ENCODE peak calls at places on chromosome 14, in eight cellular contexts. One of them, this sample, is unnamed.

GRCh38 chr14:50366115-50366514 is 30.6 kb downstream of the CDKL1 start:
- DNase-seq in coronary artery: no peak
- DNase-seq in AG10803: no peak
- DNase-seq in fibroblast of lung: peak
- DNase-seq in cardiac muscle cell: no peak
- DNase-seq in GM06990: no peak
- DNase-seq in GM12864: no peak
- DNase-seq in IMR-90: peak
- DNase-seq in this sample: no peak

GRCh38 chr14:101719708-101720107 is 41.8 kb upstream of the PPP2R5C start:
- DNase-seq in coronary artery: peak
- DNase-seq in GM12864: no peak
- DNase-seq in fibroblast of lung: no peak
- DNase-seq in IMR-90: no peak
- DNase-seq in GM06990: no peak
- DNase-seq in cardiac muscle cell: peak
- DNase-seq in AG10803: no peak
- DNase-seq in this sample: no peak

GRCh38 chr14:25116607-25117006 is 66.7 kb upstream of the STXBP6 start:
- DNase-seq in AG10803: peak
- DNase-seq in GM12864: no peak
- DNase-seq in cardiac muscle cell: no peak
- DNase-seq in IMR-90: no peak
- DNase-seq in fibroblast of lung: no peak
- DNase-seq in coronary artery: no peak
- DNase-seq in GM06990: no peak
- DNase-seq in this sample: no peak

GRCh38 chr14:33414041-33414440 is 475.4 kb downstream of the NPAS3 start:
- DNase-seq in AG10803: no peak
- DNase-seq in GM12864: no peak
- DNase-seq in GM06990: no peak
- DNase-seq in fibroblast of lung: no peak
- DNase-seq in cardiac muscle cell: no peak
- DNase-seq in IMR-90: no peak
- DNase-seq in coronary artery: no peak
- DNase-seq in this sample: no peak

GRCh38 chr14:77485901-77486678 is 12.5 kb downstream of the ISM2 start:
- DNase-seq in GM06990: no peak
- DNase-seq in IMR-90: peak
- DNase-seq in fibroblast of lung: no peak
- DNase-seq in coronary artery: no peak
- DNase-seq in AG10803: peak
- DNase-seq in GM12864: no peak
- DNase-seq in cardiac muscle cell: no peak
- DNase-seq in this sample: no peak

GRCh38 chr14:59465570-59466150 is 480 bp upstream of the GPR135 start:
- DNase-seq in coronary artery: no peak
- DNase-seq in GM06990: no peak
- DNase-seq in IMR-90: no peak
- DNase-seq in fibroblast of lung: no peak
- DNase-seq in cardiac muscle cell: no peak
- DNase-seq in AG10803: no peak
- DNase-seq in GM12864: no peak
- DNase-seq in this sample: peak

GRCh38 chr14:100271247-100271939 is 32.4 kb downstream of the YY1 start:
- DNase-seq in cardiac muscle cell: no peak
- DNase-seq in GM06990: no peak
- DNase-seq in GM12864: no peak
- DNase-seq in IMR-90: no peak
- DNase-seq in AG10803: peak
- DNase-seq in coronary artery: no peak
- DNase-seq in fibroblast of lung: peak
- DNase-seq in this sample: no peak

GRCh38 chr14:81990312-81990761 is 456.7 kb upstream of the SEL1L start:
- DNase-seq in fibroblast of lung: peak
- DNase-seq in coronary artery: no peak
- DNase-seq in GM06990: no peak
- DNase-seq in cardiac muscle cell: peak
- DNase-seq in IMR-90: peak
- DNase-seq in GM12864: peak
- DNase-seq in AG10803: peak
- DNase-seq in this sample: no peak

GRCh38 chr14:94571950-94572349 is 9.3 kb upstream of the SERPINA5 start:
- DNase-seq in AG10803: peak
- DNase-seq in IMR-90: peak
- DNase-seq in GM06990: no peak
- DNase-seq in coronary artery: peak
- DNase-seq in fibroblast of lung: peak
- DNase-seq in GM12864: no peak
- DNase-seq in cardiac muscle cell: no peak
- DNase-seq in this sample: no peak

GRCh38 chr14:33899723-33900341 is 51.0 kb downstream of the EGLN3 start:
- DNase-seq in GM12864: no peak
- DNase-seq in cardiac muscle cell: no peak
- DNase-seq in IMR-90: no peak
- DNase-seq in GM06990: no peak
- DNase-seq in coronary artery: no peak
- DNase-seq in fibroblast of lung: no peak
- DNase-seq in AG10803: no peak
- DNase-seq in this sample: no peak

GRCh38 chr14:24251880-24252288 is 9.5 kb upstream of the TINF2 start:
- DNase-seq in cardiac muscle cell: no peak
- DNase-seq in GM06990: no peak
- DNase-seq in AG10803: peak
- DNase-seq in IMR-90: peak
- DNase-seq in coronary artery: no peak
- DNase-seq in GM12864: no peak
- DNase-seq in fibroblast of lung: no peak
- DNase-seq in this sample: no peak

GRCh38 chr14:75476274-75476995 is 45.8 kb upstream of the BATF start:
- DNase-seq in IMR-90: peak
- DNase-seq in fibroblast of lung: peak
- DNase-seq in AG10803: peak
- DNase-seq in coronary artery: no peak
- DNase-seq in GM12864: no peak
- DNase-seq in GM06990: no peak
- DNase-seq in cardiac muscle cell: peak
- DNase-seq in this sample: no peak

GRCh38 chr14:52067873-52068740 is 752 bp downstream of the NID2 start:
- DNase-seq in GM06990: peak
- DNase-seq in GM12864: no peak
- DNase-seq in IMR-90: peak
- DNase-seq in AG10803: no peak
- DNase-seq in fibroblast of lung: peak
- DNase-seq in coronary artery: no peak
- DNase-seq in cardiac muscle cell: peak
- DNase-seq in this sample: peak

GRCh38 chr14:76768201-76768656 is 7.0 kb downstream of the VASH1 start:
- DNase-seq in IMR-90: no peak
- DNase-seq in AG10803: no peak
- DNase-seq in GM12864: no peak
- DNase-seq in cardiac muscle cell: peak
- DNase-seq in fibroblast of lung: no peak
- DNase-seq in GM06990: peak
- DNase-seq in coronary artery: peak
- DNase-seq in this sample: no peak

GRCh38 chr14:85187521-85187920 is 342.4 kb upstream of the FLRT2 start:
- DNase-seq in fibroblast of lung: no peak
- DNase-seq in AG10803: no peak
- DNase-seq in GM12864: no peak
- DNase-seq in coronary artery: no peak
- DNase-seq in cardiac muscle cell: no peak
- DNase-seq in GM06990: no peak
- DNase-seq in IMR-90: no peak
- DNase-seq in this sample: no peak

GRCh38 chr14:73753887-73754880 is 40.0 kb upstream of the PNMA1 start:
- DNase-seq in IMR-90: no peak
- DNase-seq in fibroblast of lung: no peak
- DNase-seq in AG10803: peak
- DNase-seq in GM12864: no peak
- DNase-seq in GM06990: peak
- DNase-seq in cardiac muscle cell: peak
- DNase-seq in coronary artery: no peak
- DNase-seq in this sample: peak

GRCh38 chr14:104227806-104228205 is 89.4 kb downstream of the KIF26A start:
- DNase-seq in cardiac muscle cell: no peak
- DNase-seq in coronary artery: no peak
- DNase-seq in AG10803: no peak
- DNase-seq in IMR-90: no peak
- DNase-seq in GM06990: no peak
- DNase-seq in fibroblast of lung: no peak
- DNase-seq in GM12864: no peak
- DNase-seq in this sample: no peak

GRCh38 chr14:50961606-50962259 is 17.4 kb upstream of the PYGL start:
- DNase-seq in AG10803: peak
- DNase-seq in cardiac muscle cell: no peak
- DNase-seq in GM12864: no peak
- DNase-seq in fibroblast of lung: peak
- DNase-seq in coronary artery: no peak
- DNase-seq in IMR-90: peak
- DNase-seq in GM06990: no peak
- DNase-seq in this sample: no peak

GRCh38 chr14:72120315-72120714 is 188.1 kb downstream of the RGS6 start:
- DNase-seq in fibroblast of lung: no peak
- DNase-seq in coronary artery: no peak
- DNase-seq in cardiac muscle cell: no peak
- DNase-seq in IMR-90: no peak
- DNase-seq in GM12864: no peak
- DNase-seq in AG10803: no peak
- DNase-seq in GM06990: no peak
- DNase-seq in this sample: no peak

GRCh38 chr14:60786905-60787304 is 52.3 kb downstream of the MNAT1 start:
- DNase-seq in AG10803: no peak
- DNase-seq in GM12864: no peak
- DNase-seq in GM06990: no peak
- DNase-seq in fibroblast of lung: no peak
- DNase-seq in IMR-90: no peak
- DNase-seq in coronary artery: no peak
- DNase-seq in cardiac muscle cell: no peak
- DNase-seq in this sample: no peak
- TF ChIP-seq CTCF in AG10803: no peak
- TF ChIP-seq CTCF in GM12864: no peak
- TF ChIP-seq CTCF in GM06990: no peak
- TF ChIP-seq CTCF in fibroblast of lung: no peak
- TF ChIP-seq CTCF in IMR-90: no peak
- TF ChIP-seq CTCF in coronary artery: no peak
- TF ChIP-seq CTCF in cardiac muscle cell: no peak
- TF ChIP-seq CTCF in this sample: no peak

GRCh38 chr14:69814397-69814796 is 17.4 kb upstream of the SLC10A1 start:
- DNase-seq in IMR-90: no peak
- DNase-seq in GM06990: no peak
- DNase-seq in GM12864: no peak
- DNase-seq in cardiac muscle cell: no peak
- DNase-seq in coronary artery: no peak
- DNase-seq in fibroblast of lung: no peak
- DNase-seq in AG10803: no peak
- DNase-seq in this sample: no peak

GRCh38 chr14:69811227-69811867 is 14.3 kb upstream of the SLC10A1 start:
- DNase-seq in IMR-90: no peak
- DNase-seq in cardiac muscle cell: no peak
- DNase-seq in fibroblast of lung: no peak
- DNase-seq in GM12864: no peak
- DNase-seq in AG10803: no peak
- DNase-seq in coronary artery: no peak
- DNase-seq in GM06990: no peak
- DNase-seq in this sample: no peak

GRCh38 chr14:69815556-69815955 is 18.5 kb upstream of the SLC10A1 start:
- DNase-seq in AG10803: no peak
- DNase-seq in cardiac muscle cell: no peak
- DNase-seq in GM06990: no peak
- DNase-seq in fibroblast of lung: no peak
- DNase-seq in IMR-90: no peak
- DNase-seq in GM12864: no peak
- DNase-seq in coronary artery: no peak
- DNase-seq in this sample: no peak

GRCh38 chr14:69811868-69812252 is 14.8 kb upstream of the SLC10A1 start:
- DNase-seq in cardiac muscle cell: no peak
- DNase-seq in GM06990: no peak
- DNase-seq in GM12864: no peak
- DNase-seq in IMR-90: no peak
- DNase-seq in fibroblast of lung: no peak
- DNase-seq in coronary artery: no peak
- DNase-seq in AG10803: no peak
- DNase-seq in this sample: no peak

GRCh38 chr14:69812725-69813124 is 15.7 kb upstream of the SLC10A1 start:
- DNase-seq in coronary artery: no peak
- DNase-seq in IMR-90: no peak
- DNase-seq in cardiac muscle cell: no peak
- DNase-seq in GM06990: no peak
- DNase-seq in fibroblast of lung: no peak
- DNase-seq in GM12864: no peak
- DNase-seq in AG10803: no peak
- DNase-seq in this sample: no peak
- TF ChIP-seq CTCF in coronary artery: no peak
- TF ChIP-seq CTCF in IMR-90: no peak
- TF ChIP-seq CTCF in cardiac muscle cell: no peak
- TF ChIP-seq CTCF in GM06990: no peak
- TF ChIP-seq CTCF in fibroblast of lung: no peak
- TF ChIP-seq CTCF in GM12864: no peak
- TF ChIP-seq CTCF in AG10803: no peak
- TF ChIP-seq CTCF in this sample: no peak

GRCh38 chr14:19729763-19730162 is 13.6 kb upstream of the OR4Q3 start:
- DNase-seq in IMR-90: no peak
- DNase-seq in GM06990: no peak
- DNase-seq in cardiac muscle cell: no peak
- DNase-seq in GM12864: no peak
- DNase-seq in coronary artery: no peak
- DNase-seq in AG10803: no peak
- DNase-seq in fibroblast of lung: no peak
- DNase-seq in this sample: no peak
- TF ChIP-seq CTCF in IMR-90: no peak
- TF ChIP-seq CTCF in GM06990: no peak
- TF ChIP-seq CTCF in cardiac muscle cell: no peak
- TF ChIP-seq CTCF in GM12864: no peak
- TF ChIP-seq CTCF in coronary artery: no peak
- TF ChIP-seq CTCF in AG10803: no peak
- TF ChIP-seq CTCF in fibroblast of lung: no peak
- TF ChIP-seq CTCF in this sample: no peak

GRCh38 chr14:36939265-36939664 is 233.1 kb downstream of the SLC25A21 start:
- DNase-seq in AG10803: no peak
- DNase-seq in GM12864: no peak
- DNase-seq in GM06990: no peak
- DNase-seq in coronary artery: no peak
- DNase-seq in fibroblast of lung: no peak
- DNase-seq in cardiac muscle cell: no peak
- DNase-seq in IMR-90: no peak
- DNase-seq in this sample: no peak

GRCh38 chr14:36940476-36940875 is 231.9 kb downstream of the SLC25A21 start:
- DNase-seq in IMR-90: no peak
- DNase-seq in coronary artery: no peak
- DNase-seq in GM12864: no peak
- DNase-seq in fibroblast of lung: no peak
- DNase-seq in AG10803: peak
- DNase-seq in GM06990: no peak
- DNase-seq in cardiac muscle cell: no peak
- DNase-seq in this sample: no peak

GRCh38 chr14:36944307-36945010 is 227.9 kb downstream of the SLC25A21 start:
- DNase-seq in IMR-90: peak
- DNase-seq in fibroblast of lung: peak
- DNase-seq in AG10803: peak
- DNase-seq in coronary artery: no peak
- DNase-seq in GM12864: no peak
- DNase-seq in GM06990: no peak
- DNase-seq in cardiac muscle cell: no peak
- DNase-seq in this sample: no peak

GRCh38 chr14:36941783-36942521 is 230.5 kb downstream of the SLC25A21 start:
- DNase-seq in coronary artery: no peak
- DNase-seq in fibroblast of lung: peak
- DNase-seq in AG10803: peak
- DNase-seq in IMR-90: peak
- DNase-seq in GM12864: peak
- DNase-seq in cardiac muscle cell: peak
- DNase-seq in GM06990: peak
- DNase-seq in this sample: peak

GRCh38 chr14:36942522-36943245 is 229.7 kb downstream of the SLC25A21 start:
- DNase-seq in fibroblast of lung: peak
- DNase-seq in cardiac muscle cell: no peak
- DNase-seq in coronary artery: no peak
- DNase-seq in IMR-90: peak
- DNase-seq in AG10803: peak
- DNase-seq in GM06990: no peak
- DNase-seq in GM12864: no peak
- DNase-seq in this sample: no peak
- TF ChIP-seq CTCF in fibroblast of lung: no peak
- TF ChIP-seq CTCF in cardiac muscle cell: no peak
- TF ChIP-seq CTCF in coronary artery: no peak
- TF ChIP-seq CTCF in IMR-90: no peak
- TF ChIP-seq CTCF in AG10803: no peak
- TF ChIP-seq CTCF in GM06990: no peak
- TF ChIP-seq CTCF in GM12864: no peak
- TF ChIP-seq CTCF in this sample: peak

This sample was measured in B cell.